ENCODE peak calls at places on chromosomes 2 and 18, in eight cellular contexts. M is cardiac muscle cell, N is tibial nerve, A is BE2C, G is psoas muscle, Q is fibroblast of lung, Y is astrocyte, B is gastrocnemius medialis. L is an unnamed sample.

GRCh38 chr2:67854798-67855197 is 208.0 kb downstream of the C1D start:
- DNase-seq in N (no peak), Y (no peak), Q (no peak), M (no peak), G (no peak), A (no peak), B (no peak), L (no peak)

GRCh38 chr2:96906719-96907404 is 37.0 kb upstream of the SEMA4C start:
- DNase-seq in Q (peak; percentile 56), M (no peak), G (no peak), B (peak; percentile 30), A (no peak), N (peak; percentile 62), Y (no peak), L (no peak)

GRCh38 chr2:151916632-151917031 is 88.4 kb upstream of the ARL5A start:
- DNase-seq in Y (no peak), B (no peak), M (no peak), G (no peak), N (no peak), A (no peak), Q (no peak), L (no peak)

GRCh38 chr2:237205551-237205950 is 119.9 kb downstream of the COPS8 start:
- DNase-seq in Q (no peak), Y (no peak), B (no peak), A (no peak), M (no peak), N (no peak), G (no peak), L (no peak)

GRCh38 chr18:74244554-74244953 is 47.2 kb downstream of the CYB5A start:
- DNase-seq in M (no peak), N (no peak), Q (no peak), B (no peak), A (no peak), G (no peak), Y (no peak), L (no peak)

GRCh38 chr2:10008809-10009176 is 34.6 kb upstream of the KLF11 start:
- DNase-seq in N (no peak), Y (peak; percentile 30), G (no peak), B (no peak), M (no peak), Q (no peak), A (no peak), L (no peak)

GRCh38 chr2:8089596-8089995 is 592.3 kb upstream of the ID2 start:
- DNase-seq in Q (peak; percentile 62), B (no peak), N (no peak), M (peak; percentile 48), A (no peak), G (no peak), Y (peak; percentile 96), L (peak; percentile 34)

GRCh38 chr18:54608008-54608642 is 17.1 kb downstream of the DYNAP start:
- DNase-seq in G (no peak), M (peak; percentile 55), A (no peak), Q (peak; percentile 23), Y (peak; percentile 34), B (no peak), N (no peak), L (no peak)

GRCh38 chr2:132720393-132720792 is 50.4 kb upstream of the LYPD1 start:
- DNase-seq in Q (no peak), N (no peak), Y (no peak), M (no peak), B (no peak), A (no peak), G (no peak), L (no peak)

GRCh38 chr2:203675086-203675485 is 31.4 kb upstream of the CD28 start:
- DNase-seq in Y (peak; percentile 77), M (no peak), B (no peak), A (no peak), N (no peak), Q (no peak), G (no peak), L (no peak)

GRCh38 chr2:98898423-98898841 is 37.6 kb downstream of the CRACDL start:
- DNase-seq in A (no peak), Q (no peak), N (no peak), G (no peak), B (no peak), Y (no peak), M (no peak), L (no peak)

DNA sequence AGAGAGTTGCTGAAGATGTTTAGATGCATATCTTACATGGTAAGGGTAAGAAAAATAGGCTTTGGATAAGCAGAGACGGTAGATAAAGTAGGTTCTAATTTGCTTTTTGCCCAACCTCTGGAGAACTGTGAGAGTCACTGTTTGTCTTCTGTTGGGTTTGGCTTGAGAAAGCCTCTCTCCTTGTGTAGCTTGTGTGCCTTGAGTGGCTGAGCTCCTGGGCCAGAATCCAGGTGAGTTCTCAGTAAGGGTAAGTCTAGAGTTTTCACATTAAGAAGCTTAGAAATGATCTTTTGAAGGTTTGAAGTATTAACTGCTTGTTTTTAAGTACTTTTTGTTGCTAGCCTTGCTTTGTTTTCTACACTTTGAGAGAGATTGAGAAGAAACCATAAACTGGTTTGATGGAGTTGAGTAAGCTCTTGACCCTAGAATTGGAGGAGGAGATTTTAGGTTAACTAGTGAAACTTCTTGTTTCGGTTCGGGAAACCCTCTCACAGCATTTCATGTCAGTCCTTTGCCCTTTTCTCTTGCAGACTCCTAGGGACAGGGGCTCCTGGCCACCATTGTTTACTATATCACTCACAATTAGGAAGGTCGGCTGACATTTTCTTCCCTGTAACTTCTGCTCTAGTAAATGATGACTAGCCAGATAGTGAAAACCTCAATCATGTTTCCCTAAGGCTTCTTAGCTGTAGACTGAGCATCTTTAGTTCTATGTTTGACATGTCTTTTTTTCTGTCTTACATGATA is 26.0 kb downstream of the MAP4K4 start:
- DNase-seq in N (no peak), G (no peak), A (no peak), B (no peak), Q (no peak), M (no peak), Y (no peak), L (no peak)
- H3K9me3 ChIP-seq in N (no peaks in the 10 kb centered on the region), G (no peaks in the 10 kb centered on the region), A (no peaks in the 10 kb centered on the region), B (no peaks in the 10 kb centered on the region), Q (no peaks in the 10 kb centered on the region), M (no peaks in the 10 kb centered on the region), Y (no peaks in the 10 kb centered on the region), L (no peaks in the 10 kb centered on the region)

DNA sequence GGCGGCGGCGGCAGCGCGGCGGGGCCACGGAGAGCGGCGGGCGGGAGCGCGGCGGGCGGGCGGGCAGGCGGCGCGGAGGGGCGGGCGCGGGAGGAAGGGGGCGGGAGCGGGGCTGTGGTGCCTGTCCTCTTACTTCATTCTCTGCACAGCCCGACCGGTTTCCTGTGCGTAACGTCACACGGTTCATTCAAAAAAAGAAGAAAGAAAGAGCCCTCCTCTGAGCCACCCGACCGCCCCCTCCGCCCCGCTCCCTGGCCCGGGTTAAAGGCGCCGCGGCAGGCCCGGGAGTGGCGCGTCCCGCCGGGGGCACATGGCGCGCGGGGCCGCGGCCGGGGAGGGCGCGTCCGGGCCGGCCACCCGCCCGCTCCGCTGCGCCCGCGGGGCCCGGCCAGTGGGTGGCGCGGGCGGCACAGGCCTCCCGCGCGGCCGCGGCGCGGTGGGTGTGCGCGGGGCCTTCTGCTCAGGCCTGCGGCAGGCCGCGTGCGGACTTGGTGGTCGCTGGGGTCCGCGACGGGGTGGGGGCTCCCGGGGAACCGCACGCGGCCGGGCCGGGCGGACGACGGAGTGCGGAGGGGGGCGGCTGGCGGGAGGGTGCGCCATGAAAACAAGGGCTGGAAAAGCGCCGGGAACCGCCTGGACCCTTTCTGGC is 596 bp upstream of the BCL2 start:
- DNase-seq in M (peak; percentile 90), Y (peak; percentile 69), Q (peak; percentile 88), G (peak; percentile 90), A (peak; percentile 72), N (peak; percentile 65), B (peak; percentile 81), L (peak; percentile 41)
- TF ChIP-seq CTCF in M (no peak), Y (no peak), Q (no peak), G (peak; percentile 29), A (no peak), N (peak; percentile 31), B (peak; percentile 31), L (no peak)

GRCh38 chr2:196441527-196441926 is 198.0 kb upstream of the CCDC150 start:
- DNase-seq in G (no peak), Y (no peak), M (no peak), B (no peak), N (no peak), Q (no peak), A (no peak), L (no peak)

GRCh38 chr2:196442211-196442610 is 197.3 kb upstream of the CCDC150 start:
- DNase-seq in M (no peak), Y (no peak), B (no peak), N (no peak), A (no peak), G (no peak), Q (no peak), L (no peak)

GRCh38 chr2:196440413-196440812 is 199.1 kb upstream of the CCDC150 start:
- DNase-seq in M (no peak), N (no peak), A (no peak), Q (no peak), Y (no peak), G (no peak), B (no peak), L (no peak)

GRCh38 chr2:196445991-196446390 is 193.5 kb upstream of the CCDC150 start:
- DNase-seq in Q (no peak), B (no peak), Y (no peak), N (no peak), G (no peak), M (no peak), A (no peak), L (no peak)

GRCh38 chr2:196444442-196444841 is 195.1 kb upstream of the CCDC150 start:
- DNase-seq in Y (no peak), M (no peak), N (no peak), G (no peak), A (no peak), Q (no peak), B (no peak), L (no peak)
- H3K27me3 ChIP-seq in Y (no peaks in the 10 kb centered on the region), M (no peaks in the 10 kb centered on the region), N (no peaks in the 10 kb centered on the region), G (no peaks in the 10 kb centered on the region), A (no peaks in the 10 kb centered on the region), Q (no peaks in the 10 kb centered on the region), B (no peaks in the 10 kb centered on the region), L (no peaks in the 10 kb centered on the region)

DNA sequence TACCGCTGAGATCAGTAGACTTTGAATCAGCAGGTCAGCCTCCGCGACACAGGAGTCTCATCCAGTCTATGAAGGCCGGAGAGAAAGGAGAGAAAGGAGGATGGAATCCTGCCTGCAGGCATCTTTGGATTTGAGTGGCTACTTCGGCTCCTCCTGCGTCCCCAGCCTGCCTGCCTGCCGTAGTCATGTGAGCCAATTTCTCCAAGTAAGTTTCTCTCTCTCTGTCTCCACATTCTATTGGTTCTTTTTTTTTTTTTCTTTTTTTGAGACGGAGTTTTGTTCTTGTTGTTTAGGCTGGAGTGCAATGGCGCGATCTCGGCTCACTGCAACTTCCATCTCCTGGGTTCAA is 16.7 kb downstream of the PDCD1 start:
- DNase-seq in G (no peak), N (no peak), M (no peak), Q (no peak), Y (no peak), B (no peak), A (no peak), L (no peak)
- H3K9me3 ChIP-seq in G (no peaks in the 10 kb centered on the region), N (no peaks in the 10 kb centered on the region), M (no peaks in the 10 kb centered on the region), Q (no peaks in the 10 kb centered on the region), Y (no peaks in the 10 kb centered on the region), B (no peaks in the 10 kb centered on the region), A (no peaks in the 10 kb centered on the region), L (peaks cover 6% of the 10 kb centered on the region)

L was measured in AG04450.